ENCODE peak calls at places on chromosomes 13 and 19, in eight cellular contexts. X, C, D, R, L, Q, T and P are unnamed samples.

GRCh38 chr19:32318884-32319520 is 26.4 kb upstream of the ZNF507 start:
- DNase-seq in X (peak), C (no peak), D (peak), R (peak), L (no peak), Q (no peak), T (no peak), P (peak)

GRCh38 chr13:79830426-79830825 is 349.5 kb downstream of the NDFIP2 start:
- DNase-seq in X (no peak), C (no peak), D (no peak), R (no peak), L (no peak), Q (no peak), T (no peak), P (no peak)

GRCh38 chr13:22915442-22916082 is 265.2 kb upstream of the SGCG start:
- DNase-seq in X (peak), C (no peak), D (no peak), R (no peak), L (peak), Q (peak), T (no peak), P (peak)

GRCh38 chr13:109918179-109918651 is 131.8 kb upstream of the IRS2 start:
- DNase-seq in X (no peak), C (no peak), D (no peak), R (no peak), L (no peak), Q (no peak), T (no peak), P (no peak)

GRCh38 chr13:33229446-33230177 is 55.9 kb downstream of the STARD13 start:
- DNase-seq in X (no peak), C (no peak), D (no peak), R (no peak), L (no peak), Q (no peak), T (no peak), P (no peak)

GRCh38 chr19:35404879-35405622 is 34.2 kb downstream of the GPR42 start:
- DNase-seq in X (no peak), C (no peak), D (peak), R (no peak), L (peak), Q (no peak), T (no peak), P (peak)

GRCh38 chr19:52410276-52410675 is 12.6 kb downstream of the ZNF528 start:
- DNase-seq in X (no peak), C (no peak), D (no peak), R (no peak), L (no peak), Q (no peak), T (no peak), P (no peak)

GRCh38 chr13:40812724-40813445 is 23.5 kb downstream of the SLC25A15 start:
- DNase-seq in X (no peak), C (no peak), D (peak), R (no peak), L (no peak), Q (no peak), T (no peak), P (peak)

DNA sequence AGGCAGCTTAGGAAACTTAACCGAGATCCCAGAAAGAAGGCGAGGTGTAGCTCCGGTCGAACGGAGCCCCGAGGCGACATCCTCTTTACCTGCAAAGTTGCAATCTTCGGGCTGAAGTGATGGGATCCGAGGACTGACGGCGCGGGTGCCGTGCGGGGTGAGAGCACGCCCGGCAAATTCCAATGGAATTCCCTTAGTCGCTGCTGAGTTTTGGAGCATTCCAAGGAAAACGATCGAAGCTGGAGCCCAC is 141 bp downstream of the TRPC4 start:
- DNase-seq in X (peak), C (no peak), D (no peak), R (no peak), L (no peak), Q (no peak), T (no peak), P (peak)
- H3K27ac ChIP-seq in X (no peak), C (no peak), D (no peak), R (no peak), L (peak), Q (no peak), T (no peak), P (no peak)

GRCh38 chr19:2952953-2953481 is 8.2 kb upstream of the ZNF77 start:
- DNase-seq in X (no peak), C (no peak), D (peak), R (no peak), L (no peak), Q (no peak), T (no peak), P (peak)
- TF ChIP-seq CTCF in X (no peak), C (no peak), D (no peak), R (peak), L (peak), Q (no peak), T (no peak), P (no peak)

DNA sequence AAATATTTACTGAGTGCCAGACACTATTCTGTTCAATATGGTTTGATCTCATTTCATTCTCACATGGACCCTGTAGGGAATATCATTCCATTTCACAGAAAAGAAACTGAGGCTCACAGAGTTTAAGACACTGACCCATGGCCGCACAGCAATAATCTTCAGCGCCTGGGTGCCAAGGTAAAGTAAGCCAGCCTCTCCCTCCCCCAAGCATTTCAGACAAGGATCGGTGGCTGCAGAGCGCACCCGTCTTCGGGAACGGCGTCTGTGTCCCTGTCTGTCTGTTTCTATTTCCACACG is 4.3 kb upstream of the PDE4A start:
- DNase-seq in X (no peak), C (no peak), D (no peak), R (no peak), L (no peak), Q (no peak), T (no peak), P (no peak)
- H3K27ac ChIP-seq in X (no peak), C (peak), D (no peak), R (peak), L (no peak), Q (no peak), T (peak), P (peak)

DNA sequence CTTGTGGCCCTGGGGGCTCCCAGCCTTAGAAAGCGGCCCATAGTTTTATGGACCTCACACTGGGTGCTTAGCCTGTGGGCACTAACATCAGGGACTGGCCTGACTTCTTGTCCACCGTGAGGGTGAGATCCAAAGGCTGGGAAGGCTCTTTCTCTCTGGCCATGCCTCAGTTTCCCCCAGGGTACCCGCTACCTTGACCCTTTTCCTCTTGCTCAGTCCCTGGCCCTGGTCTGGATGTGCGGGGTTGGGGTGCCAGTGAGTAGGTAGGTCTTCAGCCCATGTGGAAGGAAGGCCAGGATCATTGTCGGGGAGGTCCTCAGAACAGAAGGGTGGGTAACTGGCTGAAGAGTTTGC is 1.6 kb upstream of the TMEM161A start:
- DNase-seq in X (no peak), C (no peak), D (no peak), R (no peak), L (no peak), Q (no peak), T (no peak), P (no peak)
- TF ChIP-seq CTCF in X (no peak), C (peak), D (no peak), R (no peak), L (no peak), Q (no peak), T (peak), P (peak)

GRCh38 chr19:10107254-10107653 is 1.1 kb downstream of the PPAN start:
- DNase-seq in X (no peak), C (no peak), D (no peak), R (no peak), L (no peak), Q (no peak), T (no peak), P (no peak)
- H3K27ac ChIP-seq in X (no peak), C (peak), D (peak), R (peak), L (no peak), Q (peak), T (peak), P (peak)